ENCODE peak calls at places on chromosome 4, in ten cellular contexts. One of them, this sample, is unnamed.

GRCh38 chr4:112518675-112519074 is 2.7 kb upstream of the NEUROG2 start:
- DNase-seq in anterior cingulate cortex: no peak
- DNase-seq in SJSA1: no peak
- DNase-seq in H54: no peak
- DNase-seq in T-helper 1 cell: no peak
- DNase-seq in GM13976: no peak
- DNase-seq in AG09309: no peak
- DNase-seq in midbrain: no peak
- DNase-seq in Jurkat, Clone E6-1: no peak
- DNase-seq in EL: no peak
- DNase-seq in this sample: no peak

GRCh38 chr4:147103403-147103946 is 157.8 kb upstream of the TTC29 start:
- DNase-seq in anterior cingulate cortex: peak
- DNase-seq in SJSA1: peak
- DNase-seq in H54: peak
- DNase-seq in T-helper 1 cell: no peak
- DNase-seq in GM13976: no peak
- DNase-seq in AG09309: peak
- DNase-seq in midbrain: peak
- DNase-seq in Jurkat, Clone E6-1: no peak
- DNase-seq in EL: peak
- DNase-seq in this sample: no peak

GRCh38 chr4:134200811-134201215 is 776 bp downstream of the PABPC4L start:
- DNase-seq in anterior cingulate cortex: no peak
- DNase-seq in SJSA1: no peak
- DNase-seq in H54: no peak
- DNase-seq in T-helper 1 cell: no peak
- DNase-seq in GM13976: no peak
- DNase-seq in AG09309: no peak
- DNase-seq in midbrain: no peak
- DNase-seq in Jurkat, Clone E6-1: no peak
- DNase-seq in EL: peak
- DNase-seq in this sample: no peak

GRCh38 chr4:34318773-34319172 is 1925.5 kb downstream of the ARAP2 start:
- DNase-seq in anterior cingulate cortex: no peak
- DNase-seq in SJSA1: no peak
- DNase-seq in H54: no peak
- DNase-seq in T-helper 1 cell: no peak
- DNase-seq in GM13976: no peak
- DNase-seq in AG09309: no peak
- DNase-seq in midbrain: no peak
- DNase-seq in Jurkat, Clone E6-1: no peak
- DNase-seq in EL: no peak
- DNase-seq in this sample: no peak

GRCh38 chr4:114386637-114387233 is 211.9 kb upstream of the UGT8 start:
- DNase-seq in anterior cingulate cortex: no peak
- DNase-seq in SJSA1: no peak
- DNase-seq in H54: no peak
- DNase-seq in T-helper 1 cell: no peak
- DNase-seq in GM13976: peak
- DNase-seq in AG09309: no peak
- DNase-seq in midbrain: peak
- DNase-seq in Jurkat, Clone E6-1: peak
- DNase-seq in EL: peak
- DNase-seq in this sample: no peak

GRCh38 chr4:89724716-89725115 is 112.2 kb downstream of the SNCA start:
- DNase-seq in anterior cingulate cortex: no peak
- DNase-seq in SJSA1: no peak
- DNase-seq in H54: no peak
- DNase-seq in T-helper 1 cell: no peak
- DNase-seq in GM13976: no peak
- DNase-seq in AG09309: peak
- DNase-seq in midbrain: no peak
- DNase-seq in Jurkat, Clone E6-1: no peak
- DNase-seq in EL: peak
- DNase-seq in this sample: peak

GRCh38 chr4:149322203-149322602 is 493.4 kb downstream of the IQCM start:
- DNase-seq in anterior cingulate cortex: no peak
- DNase-seq in SJSA1: no peak
- DNase-seq in H54: no peak
- DNase-seq in T-helper 1 cell: no peak
- DNase-seq in GM13976: no peak
- DNase-seq in AG09309: no peak
- DNase-seq in midbrain: no peak
- DNase-seq in Jurkat, Clone E6-1: no peak
- DNase-seq in EL: no peak
- DNase-seq in this sample: no peak

GRCh38 chr4:20512053-20512810 is 188.0 kb upstream of the PACRGL start:
- DNase-seq in anterior cingulate cortex: no peak
- DNase-seq in SJSA1: no peak
- DNase-seq in H54: no peak
- DNase-seq in T-helper 1 cell: no peak
- DNase-seq in GM13976: no peak
- DNase-seq in AG09309: no peak
- DNase-seq in midbrain: no peak
- DNase-seq in Jurkat, Clone E6-1: no peak
- DNase-seq in EL: no peak
- DNase-seq in this sample: no peak

GRCh38 chr4:151659631-151660030 is 101.2 kb downstream of the GATB start:
- DNase-seq in anterior cingulate cortex: no peak
- DNase-seq in SJSA1: no peak
- DNase-seq in H54: no peak
- DNase-seq in T-helper 1 cell: no peak
- DNase-seq in GM13976: no peak
- DNase-seq in AG09309: no peak
- DNase-seq in midbrain: peak
- DNase-seq in Jurkat, Clone E6-1: no peak
- DNase-seq in EL: no peak
- DNase-seq in this sample: no peak

GRCh38 chr4:144757969-144758368 is 112.0 kb downstream of the HHIP start:
- DNase-seq in anterior cingulate cortex: no peak
- DNase-seq in SJSA1: no peak
- DNase-seq in H54: no peak
- DNase-seq in T-helper 1 cell: no peak
- DNase-seq in GM13976: no peak
- DNase-seq in AG09309: no peak
- DNase-seq in midbrain: no peak
- DNase-seq in Jurkat, Clone E6-1: no peak
- DNase-seq in EL: peak
- DNase-seq in this sample: no peak

GRCh38 chr4:72208421-72209075 is 176.7 kb downstream of the NPFFR2 start:
- DNase-seq in anterior cingulate cortex: no peak
- DNase-seq in SJSA1: no peak
- DNase-seq in H54: no peak
- DNase-seq in T-helper 1 cell: no peak
- DNase-seq in GM13976: no peak
- DNase-seq in AG09309: no peak
- DNase-seq in midbrain: no peak
- DNase-seq in Jurkat, Clone E6-1: no peak
- DNase-seq in EL: no peak
- DNase-seq in this sample: no peak

GRCh38 chr4:5980436-5981155 is 37.6 kb downstream of the C4orf50 start:
- DNase-seq in anterior cingulate cortex: peak
- DNase-seq in SJSA1: no peak
- DNase-seq in H54: no peak
- DNase-seq in T-helper 1 cell: no peak
- DNase-seq in GM13976: no peak
- DNase-seq in AG09309: no peak
- DNase-seq in midbrain: no peak
- DNase-seq in Jurkat, Clone E6-1: no peak
- DNase-seq in EL: no peak
- DNase-seq in this sample: no peak

GRCh38 chr4:30862176-30862575 is 142.0 kb downstream of the PCDH7 start:
- DNase-seq in anterior cingulate cortex: no peak
- DNase-seq in SJSA1: no peak
- DNase-seq in H54: no peak
- DNase-seq in T-helper 1 cell: no peak
- DNase-seq in GM13976: no peak
- DNase-seq in AG09309: no peak
- DNase-seq in midbrain: no peak
- DNase-seq in Jurkat, Clone E6-1: no peak
- DNase-seq in EL: no peak
- DNase-seq in this sample: no peak

GRCh38 chr4:138802499-138802898 is 213.1 kb upstream of the NOCT start:
- DNase-seq in anterior cingulate cortex: no peak
- DNase-seq in SJSA1: no peak
- DNase-seq in H54: no peak
- DNase-seq in T-helper 1 cell: no peak
- DNase-seq in GM13976: no peak
- DNase-seq in AG09309: no peak
- DNase-seq in midbrain: no peak
- DNase-seq in Jurkat, Clone E6-1: no peak
- DNase-seq in EL: no peak
- DNase-seq in this sample: no peak

GRCh38 chr4:4914059-4914820 is 54.8 kb downstream of the MSX1 start:
- DNase-seq in anterior cingulate cortex: no peak
- DNase-seq in SJSA1: no peak
- DNase-seq in H54: no peak
- DNase-seq in T-helper 1 cell: no peak
- DNase-seq in GM13976: no peak
- DNase-seq in AG09309: no peak
- DNase-seq in midbrain: no peak
- DNase-seq in Jurkat, Clone E6-1: no peak
- DNase-seq in EL: peak
- DNase-seq in this sample: no peak